ENCODE peak calls at places on chromosomes 13 and 19, in five cellular contexts. One of them, this sample, is unnamed.

GRCh38 chr13:35996360-35996759 is 134.8 kb downstream of the DCLK1 start:
- DNase-seq in PC-3: no peak
- DNase-seq in left ventricle myocardium inferior: no peak
- DNase-seq in CD8-positive, alpha-beta T cell: no peak
- DNase-seq in testis: no peak
- DNase-seq in this sample: no peak

GRCh38 chr19:53192771-53193533 is at the start of gene ZNF665:
- DNase-seq in PC-3: peak; percentile 76
- DNase-seq in testis: peak; percentile 93
- DNase-seq in left ventricle myocardium inferior: peak; percentile 88
- DNase-seq in CD8-positive, alpha-beta T cell: peak; percentile 83
- DNase-seq in this sample: peak; percentile 91

GRCh38 chr13:41467546-41467945 is 10.2 kb downstream of the RGCC start:
- DNase-seq in testis: no peak
- DNase-seq in CD8-positive, alpha-beta T cell: no peak
- DNase-seq in PC-3: no peak
- DNase-seq in left ventricle myocardium inferior: no peak
- DNase-seq in this sample: no peak

GRCh38 chr13:28204690-28205443 is 66.5 kb downstream of the PAN3 start:
- DNase-seq in PC-3: no peak
- DNase-seq in testis: no peak
- DNase-seq in CD8-positive, alpha-beta T cell: no peak
- DNase-seq in left ventricle myocardium inferior: no peak
- DNase-seq in this sample: no peak

GRCh38 chr19:53908933-53909415 is at the start of gene CACNG7:
- DNase-seq in left ventricle myocardium inferior: no peak
- DNase-seq in PC-3: no peak
- DNase-seq in CD8-positive, alpha-beta T cell: no peak
- DNase-seq in testis: no peak
- DNase-seq in this sample: no peak

GRCh38 chr13:97568850-97569249 is 134.9 kb downstream of the RAP2A start:
- DNase-seq in PC-3: peak; percentile 6
- DNase-seq in CD8-positive, alpha-beta T cell: no peak
- DNase-seq in left ventricle myocardium inferior: no peak
- DNase-seq in testis: no peak
- DNase-seq in this sample: peak; percentile 92

GRCh38 chr19:1516395-1516753 is 3.6 kb upstream of the ADAMTSL5 start:
- DNase-seq in left ventricle myocardium inferior: no peak
- DNase-seq in testis: peak; percentile 68
- DNase-seq in CD8-positive, alpha-beta T cell: no peak
- DNase-seq in PC-3: no peak
- DNase-seq in this sample: no peak

GRCh38 chr13:41216160-41216559 is 21.8 kb upstream of the KBTBD7 start:
- DNase-seq in left ventricle myocardium inferior: no peak
- DNase-seq in CD8-positive, alpha-beta T cell: no peak
- DNase-seq in PC-3: peak; percentile 55
- DNase-seq in testis: no peak
- DNase-seq in this sample: no peak

GRCh38 chr13:114105351-114106225 is 26.8 kb downstream of the RASA3 start:
- DNase-seq in PC-3: no peak
- DNase-seq in left ventricle myocardium inferior: no peak
- DNase-seq in testis: no peak
- DNase-seq in CD8-positive, alpha-beta T cell: no peak
- DNase-seq in this sample: no peak

GRCh38 chr19:49295208-49295880 is 29.6 kb downstream of the SLC6A16 start:
- DNase-seq in testis: no peak
- DNase-seq in left ventricle myocardium inferior: no peak
- DNase-seq in CD8-positive, alpha-beta T cell: no peak
- DNase-seq in PC-3: no peak
- DNase-seq in this sample: no peak

GRCh38 chr13:113364933-113365371 is 1.0 kb upstream of the GRTP1 start:
- DNase-seq in testis: peak; percentile 38
- DNase-seq in left ventricle myocardium inferior: no peak
- DNase-seq in CD8-positive, alpha-beta T cell: peak; percentile 47
- DNase-seq in PC-3: no peak
- DNase-seq in this sample: peak; percentile 31

GRCh38 chr13:50800091-50800739 is 43.3 kb downstream of the DLEU7 start:
- DNase-seq in left ventricle myocardium inferior: no peak
- DNase-seq in CD8-positive, alpha-beta T cell: no peak
- DNase-seq in testis: no peak
- DNase-seq in PC-3: no peak
- DNase-seq in this sample: no peak

GRCh38 chr13:75393839-75394238 is 88.1 kb downstream of the TBC1D4 start:
- DNase-seq in PC-3: no peak
- DNase-seq in left ventricle myocardium inferior: no peak
- DNase-seq in testis: no peak
- DNase-seq in CD8-positive, alpha-beta T cell: no peak
- DNase-seq in this sample: no peak

GRCh38 chr13:110280996-110281688 is 25.8 kb downstream of the COL4A1 start:
- DNase-seq in PC-3: no peak
- DNase-seq in CD8-positive, alpha-beta T cell: no peak
- DNase-seq in left ventricle myocardium inferior: peak; percentile 62
- DNase-seq in testis: peak; percentile 48
- DNase-seq in this sample: no peak

GRCh38 chr13:39892731-39893293 is 237.3 kb downstream of the COG6 start:
- DNase-seq in PC-3: no peak
- DNase-seq in CD8-positive, alpha-beta T cell: peak; percentile 63
- DNase-seq in testis: peak; percentile 14
- DNase-seq in left ventricle myocardium inferior: peak; percentile 33
- DNase-seq in this sample: no peak

GRCh38 chr19:29807178-29807577 is 4.6 kb upstream of the CCNE1 start:
- DNase-seq in left ventricle myocardium inferior: no peak
- DNase-seq in CD8-positive, alpha-beta T cell: no peak
- DNase-seq in testis: no peak
- DNase-seq in PC-3: no peak
- DNase-seq in this sample: no peak

GRCh38 chr19:18768046-18768771 is 22.9 kb downstream of the COMP start:
- DNase-seq in left ventricle myocardium inferior: no peak
- DNase-seq in CD8-positive, alpha-beta T cell: no peak
- DNase-seq in PC-3: no peak
- DNase-seq in testis: peak; percentile 60
- DNase-seq in this sample: no peak

GRCh38 chr13:89097994-89098393 is 1426.8 kb downstream of the SLITRK5 start:
- DNase-seq in CD8-positive, alpha-beta T cell: no peak
- DNase-seq in left ventricle myocardium inferior: no peak
- DNase-seq in PC-3: no peak
- DNase-seq in testis: no peak
- DNase-seq in this sample: no peak

GRCh38 chr13:99399623-99399974 is 92.4 kb upstream of the GPR183 start:
- DNase-seq in PC-3: no peak
- DNase-seq in CD8-positive, alpha-beta T cell: no peak
- DNase-seq in left ventricle myocardium inferior: no peak
- DNase-seq in testis: no peak
- DNase-seq in this sample: no peak

GRCh38 chr19:41214161-41214560 is 4.9 kb upstream of the AXL start:
- DNase-seq in testis: no peak
- DNase-seq in CD8-positive, alpha-beta T cell: no peak
- DNase-seq in PC-3: no peak
- DNase-seq in left ventricle myocardium inferior: no peak
- DNase-seq in this sample: no peak

GRCh38 chr13:39766464-39767167 is 111.2 kb downstream of the COG6 start:
- DNase-seq in testis: no peak
- DNase-seq in PC-3: no peak
- DNase-seq in CD8-positive, alpha-beta T cell: no peak
- DNase-seq in left ventricle myocardium inferior: no peak
- DNase-seq in this sample: no peak

GRCh38 chr13:35469781-35470380 is 6.6 kb downstream of the MAB21L1 start:
- DNase-seq in testis: no peak
- DNase-seq in CD8-positive, alpha-beta T cell: no peak
- DNase-seq in PC-3: no peak
- DNase-seq in left ventricle myocardium inferior: no peak
- DNase-seq in this sample: no peak

GRCh38 chr13:83827338-83827737 is 54.9 kb downstream of the SLITRK1 start:
- DNase-seq in testis: no peak
- DNase-seq in PC-3: peak; percentile 15
- DNase-seq in left ventricle myocardium inferior: no peak
- DNase-seq in CD8-positive, alpha-beta T cell: no peak
- DNase-seq in this sample: no peak

GRCh38 chr13:46184277-46184699 is 2.3 kb upstream of the LCP1 start:
- DNase-seq in testis: peak; percentile 49
- DNase-seq in PC-3: peak; percentile 43
- DNase-seq in CD8-positive, alpha-beta T cell: peak; percentile 83
- DNase-seq in left ventricle myocardium inferior: peak; percentile 22
- DNase-seq in this sample: peak; percentile 38

GRCh38 chr13:63287926-63288325 is 1872.3 kb upstream of the PCDH20 start:
- DNase-seq in left ventricle myocardium inferior: no peak
- DNase-seq in CD8-positive, alpha-beta T cell: no peak
- DNase-seq in PC-3: no peak
- DNase-seq in testis: no peak
- DNase-seq in this sample: no peak

GRCh38 chr13:106498571-106498970 is 36.9 kb downstream of the EFNB2 start:
- DNase-seq in CD8-positive, alpha-beta T cell: no peak
- DNase-seq in left ventricle myocardium inferior: no peak
- DNase-seq in testis: no peak
- DNase-seq in PC-3: no peak
- DNase-seq in this sample: no peak

GRCh38 chr19:6318772-6319171 is 14.6 kb downstream of the ACER1 start:
- DNase-seq in testis: no peak
- DNase-seq in left ventricle myocardium inferior: no peak
- DNase-seq in CD8-positive, alpha-beta T cell: no peak
- DNase-seq in PC-3: peak; percentile 27
- DNase-seq in this sample: no peak

GRCh38 chr19:14395710-14396338 is 14.6 kb downstream of the ADGRE5 start:
- DNase-seq in testis: no peak
- DNase-seq in left ventricle myocardium inferior: no peak
- DNase-seq in CD8-positive, alpha-beta T cell: no peak
- DNase-seq in PC-3: no peak
- DNase-seq in this sample: no peak

GRCh38 chr13:45511310-45512147 is 46.8 kb downstream of the COG3 start:
- DNase-seq in PC-3: peak; percentile 77
- DNase-seq in left ventricle myocardium inferior: no peak
- DNase-seq in CD8-positive, alpha-beta T cell: no peak
- DNase-seq in testis: peak; percentile 58
- DNase-seq in this sample: peak; percentile 32

GRCh38 chr19:7679771-7680605 is 645 bp upstream of the TRAPPC5 start:
- DNase-seq in testis: no peak
- DNase-seq in PC-3: no peak
- DNase-seq in left ventricle myocardium inferior: no peak
- DNase-seq in CD8-positive, alpha-beta T cell: no peak
- DNase-seq in this sample: peak; percentile 19

GRCh38 chr19:7680606-7681335 is at the start of gene TRAPPC5:
- DNase-seq in testis: peak; percentile 90
- DNase-seq in CD8-positive, alpha-beta T cell: peak; percentile 92
- DNase-seq in PC-3: peak; percentile 93
- DNase-seq in left ventricle myocardium inferior: peak; percentile 86
- DNase-seq in this sample: peak; percentile 85

GRCh38 chr19:7679017-7679720 is 1.5 kb upstream of the TRAPPC5 start:
- DNase-seq in testis: peak; percentile 33
- DNase-seq in PC-3: peak; percentile 55
- DNase-seq in CD8-positive, alpha-beta T cell: peak; percentile 77
- DNase-seq in left ventricle myocardium inferior: no peak
- DNase-seq in this sample: peak; percentile 78

GRCh38 chr19:7681336-7682174 is 922 bp downstream of the TRAPPC5 start:
- DNase-seq in left ventricle myocardium inferior: peak; percentile 66
- DNase-seq in CD8-positive, alpha-beta T cell: peak; percentile 86
- DNase-seq in PC-3: peak; percentile 75
- DNase-seq in testis: peak; percentile 86
- DNase-seq in this sample: peak; percentile 92

GRCh38 chr19:7682175-7682855 is 1.7 kb downstream of the TRAPPC5 start:
- DNase-seq in testis: no peak
- DNase-seq in CD8-positive, alpha-beta T cell: no peak
- DNase-seq in PC-3: no peak
- DNase-seq in left ventricle myocardium inferior: no peak
- DNase-seq in this sample: no peak
- H3K4me3 ChIP-seq in testis: peak overlapping the region; percentile 98
- H3K4me3 ChIP-seq in CD8-positive, alpha-beta T cell: peak overlapping the region; percentile 92
- H3K4me3 ChIP-seq in PC-3: peak overlapping the region; percentile 97
- H3K4me3 ChIP-seq in left ventricle myocardium inferior: peak overlapping the region; percentile 97
- H3K4me3 ChIP-seq in this sample: no peak overlapping the region

GRCh38 chr13:21504379-21504778 is 45.3 kb upstream of the ZDHHC20 start:
- DNase-seq in CD8-positive, alpha-beta T cell: no peak
- DNase-seq in PC-3: no peak
- DNase-seq in left ventricle myocardium inferior: no peak
- DNase-seq in testis: no peak
- DNase-seq in this sample: no peak
- H3K27me3 ChIP-seq in CD8-positive, alpha-beta T cell: no peaks in the 10 kb centered on the region
- H3K27me3 ChIP-seq in PC-3: no peaks in the 10 kb centered on the region
- H3K27me3 ChIP-seq in left ventricle myocardium inferior: no peaks in the 10 kb centered on the region
- H3K27me3 ChIP-seq in testis: no peaks in the 10 kb centered on the region
- H3K27me3 ChIP-seq in this sample: no peaks in the 10 kb centered on the region

GRCh38 chr19:13035820-13036365 is 40.6 kb downstream of the NFIX start:
- DNase-seq in testis: no peak
- DNase-seq in CD8-positive, alpha-beta T cell: no peak
- DNase-seq in left ventricle myocardium inferior: no peak
- DNase-seq in PC-3: no peak
- DNase-seq in this sample: no peak
- H3K4me3 ChIP-seq in testis: no peak overlapping the region
- H3K4me3 ChIP-seq in CD8-positive, alpha-beta T cell: no peak overlapping the region
- H3K4me3 ChIP-seq in left ventricle myocardium inferior: no peak overlapping the region
- H3K4me3 ChIP-seq in PC-3: peak overlapping the region; percentile 19
- H3K4me3 ChIP-seq in this sample: no peak overlapping the region

DNA sequence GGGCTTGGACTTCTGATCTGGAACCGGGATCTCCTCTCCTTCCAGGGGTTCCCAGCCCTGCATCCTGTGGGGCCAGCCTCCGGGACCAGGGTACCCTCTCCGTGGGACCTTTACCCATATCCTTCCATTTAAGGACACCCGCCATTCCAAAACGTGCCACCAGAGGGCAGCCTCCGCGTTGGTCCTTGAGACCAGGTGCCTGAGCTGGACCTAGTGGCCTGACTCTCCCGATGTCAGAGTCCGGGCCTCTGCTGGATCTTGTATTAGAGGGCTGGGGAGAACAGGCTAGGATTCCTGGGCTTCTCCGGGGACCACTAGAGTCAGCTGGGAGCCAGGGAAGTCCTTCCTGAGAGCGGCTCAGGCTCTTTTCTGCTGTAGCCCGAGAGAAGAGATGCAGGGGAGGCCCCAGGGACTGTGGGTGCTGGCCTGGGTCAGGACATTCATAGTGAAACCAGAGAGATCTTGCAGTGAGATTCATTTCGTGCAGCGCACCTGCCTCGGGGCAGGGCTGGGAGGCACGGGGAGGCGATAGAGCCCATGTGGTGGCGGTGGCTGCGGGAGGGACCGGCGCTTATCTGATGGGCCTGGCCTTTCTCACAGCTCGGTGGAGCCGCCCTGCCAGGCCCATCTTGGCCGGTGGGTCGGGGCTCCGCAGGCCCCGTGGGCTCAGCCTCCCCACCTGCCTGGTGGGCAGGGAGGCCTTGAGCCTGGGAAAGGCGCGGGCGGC is 9.8 kb upstream of the SLC7A10 start:
- DNase-seq in PC-3: peak; percentile 87
- DNase-seq in left ventricle myocardium inferior: peak; percentile 81
- DNase-seq in CD8-positive, alpha-beta T cell: peak; percentile 86
- DNase-seq in testis: peak; percentile 93
- DNase-seq in this sample: peak; percentile 87
- H3K27me3 ChIP-seq in PC-3: no peaks in the 10 kb centered on the region
- H3K27me3 ChIP-seq in left ventricle myocardium inferior: peaks cover 77% of the 10 kb centered on the region
- H3K27me3 ChIP-seq in CD8-positive, alpha-beta T cell: no peaks in the 10 kb centered on the region
- H3K27me3 ChIP-seq in testis: no peaks in the 10 kb centered on the region
- H3K27me3 ChIP-seq in this sample: no peaks in the 10 kb centered on the region